ENCODE peak calls at places on chromosomes 12 and 14, in eight cellular contexts. I is A549; L is AG09309; Z is GM13976; X is fibroblast of the aortic adventitia; G is HTR-8/SVneo; W is HEK293T; F is CD4-positive, CD25-positive, alpha-beta regulatory T cell. H is an unnamed sample.

GRCh38 chr12:65938807-65939206 is 114.5 kb downstream of the HMGA2 start:
- DNase-seq in L (no peak), X (no peak), Z (no peak), F (no peak), G (no peak), W (no peak), I (no peak), H (no peak)

GRCh38 chr12:17591113-17591512 is 498.9 kb downstream of the RERGL start:
- DNase-seq in I (no peak), Z (no peak), F (no peak), G (no peak), X (no peak), L (no peak), W (no peak), H (no peak)

GRCh38 chr14:49460647-49461046 is 125.5 kb downstream of the RPS29 start:
- DNase-seq in Z (no peak), G (no peak), F (no peak), I (no peak), L (no peak), X (no peak), W (no peak), H (no peak)

GRCh38 chr12:53128780-53129747 is 25.8 kb downstream of the SOAT2 start:
- DNase-seq in G (no peak), L (no peak), W (no peak), F (no peak), X (no peak), Z (no peak), I (no peak), H (no peak)

GRCh38 chr12:130439250-130439649 is 101.6 kb downstream of the PIWIL1 start:
- DNase-seq in Z (no peak), X (no peak), W (no peak), G (no peak), I (no peak), F (no peak), L (no peak), H (no peak)

GRCh38 chr12:113464852-113465719 is 6.6 kb downstream of the LHX5 start:
- DNase-seq in L (no peak), F (no peak), X (no peak), Z (peak), G (no peak), W (no peak), I (no peak), H (no peak)

GRCh38 chr14:104718871-104719270 is 5.2 kb upstream of the ADSS1 start:
- DNase-seq in Z (no peak), I (no peak), L (no peak), X (no peak), W (no peak), F (no peak), G (no peak), H (no peak)

GRCh38 chr12:2231956-2232355 is 179.2 kb downstream of the CACNA1C start:
- DNase-seq in G (no peak), I (no peak), L (no peak), X (no peak), Z (no peak), W (no peak), F (no peak), H (no peak)

GRCh38 chr12:25949343-25949742 is 9.1 kb upstream of the RASSF8 start:
- DNase-seq in G (no peak), I (no peak), Z (no peak), W (no peak), L (no peak), F (no peak), X (no peak), H (no peak)

H was measured in fibroblast of lung.